ENCODE peak calls at places on chromosomes 7 and 10, in five cellular contexts. V, H, D, B and I are unnamed samples.

GRCh38 chr7:152602962-152603361 is 73.0 kb downstream of the XRCC2 start:
- DNase-seq in V (no peak), H (no peak), D (no peak), B (no peak), I (no peak)

GRCh38 chr10:115580239-115580638 is 487.1 kb downstream of the ATRNL1 start:
- DNase-seq in V (no peak), H (no peak), D (no peak), B (no peak), I (no peak)

GRCh38 chr10:74008212-74008731 is 10.4 kb downstream of the VCL start:
- DNase-seq in V (peak), H (no peak), D (no peak), B (no peak), I (no peak)

GRCh38 chr7:69283421-69283820 is 314.9 kb upstream of the AUTS2 start:
- DNase-seq in V (no peak), H (no peak), D (no peak), B (no peak), I (no peak)

GRCh38 chr7:1021366-1021765 is 23.0 kb upstream of the GPR146 start:
- DNase-seq in V (no peak), H (no peak), D (no peak), B (no peak), I (no peak)

GRCh38 chr10:68106656-68107055 is 2.6 kb upstream of the MYPN start:
- DNase-seq in V (no peak), H (no peak), D (no peak), B (no peak), I (no peak)

GRCh38 chr7:44264221-44264956 is 61.0 kb downstream of the CAMK2B start:
- DNase-seq in V (peak), H (no peak), D (no peak), B (peak), I (peak)

GRCh38 chr7:36191292-36191920 is 38.4 kb downstream of the EEPD1 start:
- DNase-seq in V (no peak), H (no peak), D (no peak), B (no peak), I (no peak)

GRCh38 chr7:141200191-141201108 is 126.6 kb downstream of the TMEM178B start:
- DNase-seq in V (peak), H (no peak), D (no peak), B (no peak), I (no peak)

GRCh38 chr7:13627455-13627854 is 362.0 kb downstream of the ETV1 start:
- DNase-seq in V (no peak), H (no peak), D (no peak), B (no peak), I (no peak)

GRCh38 chr7:13288516-13288915 is 601.1 kb downstream of the ARL4A start:
- DNase-seq in V (no peak), H (no peak), D (no peak), B (no peak), I (no peak)

GRCh38 chr10:100020161-100020882 is 10.6 kb upstream of the DNMBP start:
- DNase-seq in V (peak), H (no peak), D (no peak), B (peak), I (no peak)